ENCODE peak calls at places on chromosomes 5 and 9, in nine cellular contexts. W, S, G, X, H, D, E, J and B are unnamed samples.

GRCh38 chr5:147216552-147217154 is 18.2 kb upstream of the STK32A start:
- DNase-seq in H (no peak), G (no peak), J (peak; percentile 6), D (no peak), X (no peak), S (peak; percentile 73), W (peak; percentile 9), E (no peak), B (no peak)

GRCh38 chr9:118028225-118028624 is 324.0 kb downstream of the TLR4 start:
- DNase-seq in G (no peak), E (no peak), J (no peak), H (no peak), X (no peak), W (no peak), D (no peak), S (no peak), B (no peak)

GRCh38 chr9:106287108-106287631 is 575.8 kb upstream of the ZNF462 start:
- DNase-seq in S (peak; percentile 4), E (no peak), W (no peak), D (no peak), X (no peak), G (no peak), J (no peak), H (no peak), B (no peak)

GRCh38 chr5:81852277-81853004 is 101.5 kb upstream of the SSBP2 start:
- DNase-seq in H (no peak), D (no peak), S (peak; percentile 82), G (no peak), W (peak; percentile 22), J (peak; percentile 41), E (peak; percentile 25), X (no peak), B (no peak)

GRCh38 chr5:18420711-18421110 is 786.5 kb downstream of the TAF11L14 start:
- DNase-seq in X (no peak), J (no peak), G (no peak), D (no peak), S (no peak), W (no peak), E (no peak), H (no peak), B (no peak)

GRCh38 chr9:132988244-132989013 is 9.9 kb downstream of the GFI1B start:
- DNase-seq in J (no peak), W (no peak), G (no peak), D (no peak), S (no peak), H (no peak), E (no peak), X (no peak), B (no peak)

GRCh38 chr5:149271717-149272558 is at the start of gene AFAP1L1:
- DNase-seq in W (peak; percentile 63), J (peak; percentile 35), E (peak; percentile 51), H (no peak), X (no peak), S (peak; percentile 58), G (peak; percentile 29), D (peak; percentile 17), B (no peak)

GRCh38 chr5:134140530-134141201 is 26.2 kb downstream of the TCF7 start:
- DNase-seq in J (no peak), D (no peak), S (peak; percentile 83), E (peak; percentile 61), G (peak; percentile 57), X (peak; percentile 70), W (peak; percentile 79), H (no peak), B (peak; percentile 75)

GRCh38 chr9:136050706-136051567 is 44.2 kb downstream of the NACC2 start:
- DNase-seq in X (no peak), H (no peak), G (peak; percentile 28), W (peak; percentile 12), E (no peak), J (no peak), D (no peak), S (peak; percentile 6), B (peak; percentile 73)

GRCh38 chr5:167513383-167513782 is 778.1 kb upstream of the WWC1 start:
- DNase-seq in X (no peak), J (no peak), W (no peak), G (no peak), D (no peak), S (no peak), E (no peak), H (no peak), B (no peak)

GRCh38 chr5:150548123-150548522 is 40.2 kb downstream of the NDST1 start:
- DNase-seq in E (no peak), D (no peak), W (no peak), G (no peak), X (no peak), H (no peak), S (no peak), J (no peak), B (no peak)

GRCh38 chr9:38313421-38313820 is 79.1 kb upstream of the ALDH1B1 start:
- DNase-seq in X (no peak), D (no peak), J (no peak), W (no peak), H (no peak), G (no peak), E (no peak), S (no peak), B (no peak)

GRCh38 chr5:31416547-31416946 is 115.3 kb downstream of the DROSHA start:
- DNase-seq in H (no peak), E (no peak), X (no peak), D (no peak), S (no peak), W (no peak), G (no peak), J (no peak), B (no peak)

GRCh38 chr5:172005708-172006377 is 595 bp downstream of the FBXW11 start:
- DNase-seq in J (peak; percentile 26), S (peak; percentile 42), E (peak; percentile 32), G (peak; percentile 33), X (peak; percentile 13), W (peak; percentile 35), H (no peak), D (no peak), B (peak; percentile 71)

GRCh38 chr9:135908334-135909204 is 1.2 kb upstream of the CAMSAP1 start:
- DNase-seq in G (no peak), H (no peak), W (peak; percentile 15), S (peak; percentile 32), J (no peak), E (peak; percentile 33), X (no peak), D (no peak), B (no peak)

GRCh38 chr5:10023494-10023893 is 226.2 kb downstream of the ATPSCKMT start:
- DNase-seq in D (no peak), H (no peak), J (no peak), S (no peak), W (no peak), G (no peak), E (no peak), X (no peak), B (no peak)

GRCh38 chr9:13841801-13842462 is 472.0 kb downstream of the NFIB start:
- DNase-seq in H (no peak), W (no peak), E (no peak), X (no peak), D (no peak), S (no peak), G (no peak), J (no peak), B (no peak)

GRCh38 chr9:6842584-6842947 is 84.8 kb downstream of the KDM4C start:
- DNase-seq in J (no peak), X (peak; percentile 76), H (no peak), W (peak; percentile 71), S (peak; percentile 69), G (no peak), E (peak; percentile 17), D (no peak), B (no peak)

GRCh38 chr9:69346596-69347390 is 21.8 kb downstream of the ENTREP1 start:
- DNase-seq in J (no peak), S (peak; percentile 7), H (no peak), D (no peak), E (peak; percentile 18), X (no peak), W (peak; percentile 8), G (no peak), B (no peak)

GRCh38 chr5:81213070-81213469 is 20.1 kb upstream of the CKMT2 start:
- DNase-seq in W (no peak), E (no peak), H (no peak), J (no peak), X (no peak), S (no peak), D (no peak), G (no peak), B (no peak)

GRCh38 chr5:136202800-136203199 is 9.8 kb upstream of the SMIM32 start:
- DNase-seq in J (no peak), X (no peak), D (no peak), W (no peak), G (peak; percentile 14), S (no peak), E (no peak), H (no peak), B (peak; percentile 65)

GRCh38 chr9:123835821-123836220 is 94.1 kb downstream of the DENND1A start:
- DNase-seq in W (no peak), H (no peak), D (no peak), G (no peak), E (no peak), J (no peak), X (no peak), S (no peak), B (no peak)

GRCh38 chr9:105694848-105695581 is 674 bp downstream of the TMEM38B start:
- DNase-seq in E (peak; percentile 52), J (peak; percentile 59), D (peak; percentile 31), S (peak; percentile 71), X (peak; percentile 26), H (no peak), G (no peak), W (peak; percentile 52), B (peak; percentile 75)

GRCh38 chr5:933251-933861 is 40.7 kb downstream of the TRIP13 start:
- DNase-seq in S (no peak), X (no peak), G (no peak), H (no peak), J (no peak), W (no peak), D (no peak), E (no peak), B (no peak)

GRCh38 chr5:35195472-35195852 is 34.8 kb downstream of the PRLR start:
- DNase-seq in J (no peak), D (no peak), H (no peak), G (no peak), S (no peak), E (no peak), W (no peak), X (no peak), B (no peak)

GRCh38 chr9:24657387-24657786 is 111.7 kb upstream of the IZUMO3 start:
- DNase-seq in J (no peak), S (no peak), X (no peak), W (no peak), D (no peak), G (no peak), E (no peak), H (no peak), B (no peak)

GRCh38 chr9:6106576-6107339 is 91.3 kb upstream of the RANBP6 start:
- DNase-seq in H (no peak), G (no peak), W (peak; percentile 47), J (no peak), D (no peak), X (peak; percentile 12), S (peak; percentile 80), E (peak; percentile 71), B (no peak)

GRCh38 chr5:54229041-54229780 is 81.2 kb downstream of the ARL15 start:
- DNase-seq in W (peak; percentile 60), X (peak; percentile 71), J (peak; percentile 65), E (peak; percentile 22), G (peak; percentile 69), H (no peak), D (peak; percentile 42), S (peak; percentile 54), B (no peak)

GRCh38 chr5:105632043-105632442 is 2038.7 kb downstream of the EFNA5 start:
- DNase-seq in D (no peak), W (no peak), E (no peak), S (no peak), J (no peak), H (no peak), X (no peak), G (no peak), B (no peak)